ENCODE peak calls at places on chromosomes 11 and 22, in seven cellular contexts. L, U, N, Z, H, A and Q are unnamed samples. For H3K9me3, the result is how much of the 10 kb centered on the place peaks cover.

GRCh38 chr11:12864316-12865156 is 144.6 kb upstream of the RASSF10 start:
- DNase-seq in H (no peak), U (peak), N (no peak), Z (peak), A (no peak), L (no peak), Q (no peak)

GRCh38 chr11:79185351-79185750 is 255.5 kb downstream of the TENM4 start:
- DNase-seq in U (no peak), H (no peak), N (no peak), L (no peak), A (no peak), Z (no peak), Q (no peak)

GRCh38 chr22:25085930-25086901 is 113.4 kb upstream of the CRYBB3 start:
- DNase-seq in N (peak), H (no peak), L (no peak), Z (peak), U (no peak), A (no peak), Q (no peak)

GRCh38 chr11:116736763-116737162 is 36.0 kb downstream of the BUD13 start:
- DNase-seq in H (peak), Z (peak), U (no peak), A (no peak), L (peak), N (no peak), Q (no peak)

GRCh38 chr11:116707250-116707649 is 65.5 kb downstream of the BUD13 start:
- DNase-seq in H (no peak), A (peak), L (no peak), Z (peak), U (no peak), N (no peak), Q (no peak)

GRCh38 chr11:17475666-17476316 is 854 bp downstream of the ABCC8 start:
- DNase-seq in L (no peak), N (no peak), A (no peak), Z (no peak), U (no peak), H (no peak), Q (peak)

GRCh38 chr11:122115520-122116343 is at the start of gene BLID:
- DNase-seq in H (no peak), Z (peak), N (peak), U (peak), A (peak), L (no peak), Q (no peak)

GRCh38 chr11:86442420-86442819 is 67.7 kb downstream of the CCDC81 start:
- DNase-seq in H (no peak), A (no peak), Z (no peak), L (no peak), U (peak), N (no peak), Q (no peak)

GRCh38 chr22:21100149-21101032 is 54.6 kb downstream of the LRRC74B start:
- DNase-seq in H (no peak), A (no peak), Z (no peak), N (no peak), U (peak), L (no peak), Q (no peak)

GRCh38 chr22:29060251-29060650 is 1.4 kb downstream of the C22orf31 start:
- DNase-seq in U (no peak), L (no peak), A (no peak), Z (no peak), N (no peak), H (no peak), Q (no peak)

GRCh38 chr11:134800826-134801225 is 388.8 kb upstream of the B3GAT1 start:
- DNase-seq in U (no peak), A (no peak), L (no peak), Z (no peak), N (no peak), H (no peak), Q (no peak)

GRCh38 chr11:120985718-120986569 is 38.0 kb upstream of the TBCEL start:
- DNase-seq in N (no peak), U (peak), A (peak), L (peak), Z (peak), H (peak), Q (no peak)

GRCh38 chr22:44369241-44369652 is 56.5 kb upstream of the SHISAL1 start:
- DNase-seq in Z (peak), L (peak), H (no peak), N (no peak), A (peak), U (no peak), Q (no peak)

GRCh38 chr22:42270512-42271190 is at the start of gene TCF20:
- DNase-seq in N (peak), Z (peak), A (peak), U (peak), L (peak), H (peak), Q (peak)

GRCh38 chr11:85821636-85822035 is 10.7 kb upstream of the SYTL2 start:
- DNase-seq in Z (no peak), U (peak), A (no peak), H (no peak), L (no peak), N (no peak), Q (no peak)

GRCh38 chr11:118845369-118845768 is 38.3 kb upstream of the CXCR5 start:
- DNase-seq in Z (no peak), U (peak), L (no peak), N (no peak), H (no peak), A (no peak), Q (no peak)

GRCh38 chr11:122202161-122202950 is 86.3 kb upstream of the BLID start:
- DNase-seq in H (no peak), L (no peak), U (peak), Z (peak), A (no peak), N (no peak), Q (no peak)

GRCh38 chr22:44698531-44699421 is 3.2 kb upstream of the PRR5 start:
- DNase-seq in N (peak), Z (no peak), H (no peak), U (peak), L (peak), A (no peak), Q (no peak)

GRCh38 chr11:68687986-68688385 is 3.6 kb downstream of the GAL start:
- DNase-seq in H (no peak), L (no peak), Z (no peak), N (no peak), U (no peak), A (no peak), Q (no peak)

GRCh38 chr22:24379536-24379935 is 47.9 kb upstream of the ADORA2A start:
- DNase-seq in U (peak), L (no peak), N (no peak), A (no peak), Z (no peak), H (no peak), Q (no peak)

GRCh38 chr22:44828193-44828592 is 75.8 kb downstream of the ARHGAP8 start:
- DNase-seq in N (no peak), U (no peak), H (peak), L (no peak), Z (peak), A (no peak), Q (peak)

GRCh38 chr11:102223859-102224258 is 93.4 kb upstream of the BIRC3 start:
- DNase-seq in H (no peak), A (no peak), L (no peak), U (peak), Z (no peak), N (no peak), Q (no peak)

GRCh38 chr11:74278721-74279148 is 32.7 kb downstream of the P4HA3 start:
- DNase-seq in Z (no peak), N (peak), U (peak), H (peak), L (no peak), A (no peak), Q (no peak)

GRCh38 chr22:36334838-36335603 is 52.7 kb downstream of the MYH9 start:
- DNase-seq in H (no peak), N (no peak), L (peak), Z (no peak), U (peak), A (no peak), Q (no peak)

GRCh38 chr22:45572444-45572843 is 69.8 kb downstream of the FBLN1 start:
- DNase-seq in A (no peak), U (no peak), L (no peak), Z (peak), N (no peak), H (no peak), Q (no peak)

GRCh38 chr22:21791635-21792625 is 56.3 kb upstream of the YPEL1 start:
- DNase-seq in L (no peak), N (no peak), U (peak), Z (no peak), A (no peak), H (no peak), Q (no peak)

GRCh38 chr11:109027851-109028250 is 363.0 kb downstream of the DDX10 start:
- DNase-seq in A (no peak), H (no peak), U (no peak), Z (no peak), N (no peak), L (no peak), Q (no peak)

GRCh38 chr11:131773626-131774025 is 403.2 kb downstream of the NTM start:
- DNase-seq in U (peak), L (no peak), H (no peak), A (no peak), N (no peak), Z (no peak), Q (no peak)
- H3K4me3 ChIP-seq in U (no peak), L (no peak), H (no peak), A (no peak), N (no peak), Z (no peak), Q (no peak)

DNA sequence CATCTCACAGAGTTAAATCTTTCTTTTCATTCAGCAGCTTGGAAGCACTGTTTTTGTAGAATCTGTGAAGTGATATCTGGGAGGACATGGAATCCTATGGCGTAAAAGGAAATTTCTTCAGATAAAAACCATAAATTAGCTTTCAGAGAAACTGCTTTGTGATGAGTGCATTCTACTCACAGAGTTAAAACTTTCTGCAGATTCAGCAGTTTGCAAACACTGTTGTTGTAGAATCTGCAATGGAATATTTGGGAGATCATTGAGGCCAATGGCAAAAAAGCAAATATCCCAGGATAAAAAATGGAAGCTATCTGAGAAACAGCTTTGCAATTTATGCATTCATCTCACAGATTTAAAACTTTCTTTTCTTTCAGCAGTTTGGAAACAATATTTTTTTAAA is 180.6 kb downstream of the OR4A47 start:
- DNase-seq in H (no peak), L (no peak), Z (no peak), U (no peak), A (no peak), N (no peak), Q (no peak)
- H3K9me3 ChIP-seq in H (under half), L (half or more), Z (under half), U (under half), A (under half), N (under half), Q (under half)

DNA sequence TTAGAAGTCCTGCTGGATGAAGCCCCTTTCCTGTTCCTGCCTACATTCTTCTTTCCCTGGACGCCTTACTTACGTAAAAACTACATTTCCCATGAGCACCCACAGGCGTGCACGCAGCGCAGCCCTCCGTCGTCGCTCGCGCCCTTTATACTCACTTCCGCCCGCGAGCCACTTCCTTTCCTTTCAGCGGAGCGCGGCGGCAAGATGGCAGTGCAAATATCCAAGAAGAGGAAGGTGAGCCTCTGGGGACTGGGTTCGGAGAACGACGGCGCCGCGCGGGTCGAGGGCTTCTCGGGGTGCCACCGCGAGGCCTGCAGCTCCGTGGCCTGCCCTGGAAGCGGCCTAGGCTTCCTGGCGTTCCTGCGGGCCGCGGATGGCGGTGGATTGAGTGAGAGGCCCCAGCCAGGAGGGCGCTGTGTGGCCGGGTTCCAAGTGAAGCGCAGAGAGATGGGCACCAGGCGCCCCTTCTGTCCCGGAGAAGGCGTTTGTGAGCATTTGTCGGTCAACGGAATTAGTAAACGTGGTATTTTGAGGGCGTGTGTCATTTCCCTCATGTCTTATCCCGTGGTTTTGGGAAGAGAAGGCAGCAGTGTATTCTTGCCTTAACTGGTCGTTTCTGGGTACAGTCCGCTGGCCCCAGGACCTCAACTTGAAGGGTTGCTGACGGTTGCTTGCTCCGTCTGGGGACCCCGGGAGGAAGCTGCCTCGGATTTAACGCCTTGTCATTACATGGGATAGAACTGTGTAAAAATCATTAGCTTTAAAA is at the start of gene RPS3:
- DNase-seq in U (peak), A (peak), N (peak), H (peak), L (peak), Z (peak), Q (peak)
- TF ChIP-seq CTCF in U (peak), A (no peak), N (no peak), H (peak), L (peak), Z (peak), Q (peak)

DNA sequence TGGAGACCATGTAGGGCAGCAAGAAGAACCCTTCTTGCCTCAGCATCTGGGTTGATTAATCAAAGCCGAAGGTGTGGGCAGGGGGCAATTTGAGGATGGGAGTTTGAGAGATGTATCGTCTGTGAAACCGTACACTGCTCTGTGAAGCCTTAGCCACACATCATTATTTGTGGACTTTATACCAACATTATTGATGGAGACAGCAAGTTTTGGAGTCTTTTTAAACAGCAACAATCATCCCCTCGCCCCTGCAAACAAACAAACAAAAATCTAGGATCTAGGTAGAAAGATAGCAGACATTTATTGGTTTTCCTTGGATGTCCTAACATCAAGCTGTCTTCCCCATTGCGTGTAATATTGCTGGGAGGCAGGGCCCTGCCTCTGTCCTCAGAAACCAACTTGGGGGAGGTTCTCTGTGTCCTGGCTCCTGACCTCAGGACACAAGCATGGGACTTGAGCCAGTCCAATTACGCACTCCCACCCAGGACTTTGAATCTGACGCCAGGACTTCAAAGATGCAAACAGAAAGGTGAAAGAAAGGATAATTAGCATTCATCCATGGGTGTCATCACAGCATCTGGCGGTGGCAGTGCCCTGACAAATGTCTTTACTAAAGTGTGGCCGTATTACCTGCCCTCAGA is 61.6 kb upstream of the PLET1 start:
- DNase-seq in H (no peak), U (no peak), A (no peak), Z (no peak), L (no peak), N (no peak), Q (no peak)
- H3K4me3 ChIP-seq in H (no peak), U (no peak), A (no peak), Z (no peak), L (no peak), N (no peak), Q (no peak)

GRCh38 chr11:3375552-3375951 is 3.4 kb downstream of the ZNF195 start:
- DNase-seq in H (no peak), N (no peak), L (no peak), U (no peak), Z (no peak), A (no peak), Q (no peak)
- H3K9me3 ChIP-seq in H (half or more), N (under half), L (under half), U (under half), Z (under half), A (under half), Q (under half)